ENCODE peak calls at places on chromosome 1, in seven cellular contexts. One of them, this sample, is unnamed. For H3K4me1, the result is how much of the 10 kb centered on the place peaks cover.

GRCh38 chr1:212234431-212235298 is 50.5 kb upstream of the PPP2R5A start:
- DNase-seq in GM12878: no peak
- DNase-seq in breast epithelium: peak
- DNase-seq in left ventricle myocardium inferior: peak
- DNase-seq in MM.1S: peak
- DNase-seq in neural progenitor cell: no peak
- DNase-seq in mucosa of descending colon: no peak
- DNase-seq in this sample: no peak

GRCh38 chr1:30130106-30130505 is 593.3 kb downstream of the MATN1 start:
- DNase-seq in breast epithelium: no peak
- DNase-seq in GM12878: no peak
- DNase-seq in MM.1S: no peak
- DNase-seq in mucosa of descending colon: no peak
- DNase-seq in left ventricle myocardium inferior: no peak
- DNase-seq in neural progenitor cell: no peak
- DNase-seq in this sample: no peak

GRCh38 chr1:214552174-214552608 is 789 bp upstream of the PTPN14 start:
- DNase-seq in GM12878: no peak
- DNase-seq in breast epithelium: peak
- DNase-seq in neural progenitor cell: peak
- DNase-seq in left ventricle myocardium inferior: peak
- DNase-seq in mucosa of descending colon: peak
- DNase-seq in MM.1S: no peak
- DNase-seq in this sample: peak

GRCh38 chr1:36743286-36744005 is 260.7 kb upstream of the CSF3R start:
- DNase-seq in GM12878: no peak
- DNase-seq in breast epithelium: no peak
- DNase-seq in left ventricle myocardium inferior: no peak
- DNase-seq in neural progenitor cell: no peak
- DNase-seq in MM.1S: no peak
- DNase-seq in mucosa of descending colon: no peak
- DNase-seq in this sample: no peak

GRCh38 chr1:88104234-88104633 is 579.8 kb upstream of the PKN2 start:
- DNase-seq in GM12878: no peak
- DNase-seq in left ventricle myocardium inferior: no peak
- DNase-seq in neural progenitor cell: no peak
- DNase-seq in MM.1S: no peak
- DNase-seq in mucosa of descending colon: no peak
- DNase-seq in breast epithelium: no peak
- DNase-seq in this sample: no peak

GRCh38 chr1:226436855-226437491 is 29.1 kb upstream of the PARP1 start:
- DNase-seq in breast epithelium: peak
- DNase-seq in left ventricle myocardium inferior: no peak
- DNase-seq in neural progenitor cell: no peak
- DNase-seq in GM12878: no peak
- DNase-seq in MM.1S: no peak
- DNase-seq in mucosa of descending colon: no peak
- DNase-seq in this sample: no peak

GRCh38 chr1:211329764-211330201 is 3.1 kb downstream of the TRAF5 start:
- DNase-seq in left ventricle myocardium inferior: no peak
- DNase-seq in MM.1S: peak
- DNase-seq in neural progenitor cell: no peak
- DNase-seq in GM12878: no peak
- DNase-seq in breast epithelium: no peak
- DNase-seq in mucosa of descending colon: no peak
- DNase-seq in this sample: no peak

GRCh38 chr1:111032295-111032897 is 68.7 kb upstream of the LRIF1 start:
- DNase-seq in breast epithelium: no peak
- DNase-seq in mucosa of descending colon: no peak
- DNase-seq in MM.1S: peak
- DNase-seq in GM12878: no peak
- DNase-seq in neural progenitor cell: peak
- DNase-seq in left ventricle myocardium inferior: no peak
- DNase-seq in this sample: no peak

GRCh38 chr1:112317140-112317539 is 78.9 kb upstream of the CTTNBP2NL start:
- DNase-seq in mucosa of descending colon: no peak
- DNase-seq in breast epithelium: no peak
- DNase-seq in GM12878: no peak
- DNase-seq in neural progenitor cell: no peak
- DNase-seq in left ventricle myocardium inferior: no peak
- DNase-seq in MM.1S: no peak
- DNase-seq in this sample: no peak

GRCh38 chr1:17425806-17426205 is 13.7 kb downstream of the RCC2 start:
- DNase-seq in MM.1S: no peak
- DNase-seq in neural progenitor cell: no peak
- DNase-seq in GM12878: no peak
- DNase-seq in left ventricle myocardium inferior: no peak
- DNase-seq in mucosa of descending colon: no peak
- DNase-seq in breast epithelium: no peak
- DNase-seq in this sample: no peak

GRCh38 chr1:4106731-4107130 is 206.7 kb upstream of the C1orf174 start:
- DNase-seq in breast epithelium: no peak
- DNase-seq in neural progenitor cell: no peak
- DNase-seq in left ventricle myocardium inferior: no peak
- DNase-seq in mucosa of descending colon: no peak
- DNase-seq in GM12878: no peak
- DNase-seq in MM.1S: no peak
- DNase-seq in this sample: no peak

GRCh38 chr1:42931108-42931539 is 27.5 kb downstream of the SLC2A1 start:
- DNase-seq in mucosa of descending colon: peak
- DNase-seq in left ventricle myocardium inferior: no peak
- DNase-seq in neural progenitor cell: peak
- DNase-seq in breast epithelium: no peak
- DNase-seq in MM.1S: peak
- DNase-seq in GM12878: peak
- DNase-seq in this sample: no peak

GRCh38 chr1:166136252-166136651 is 30.5 kb downstream of the FAM78B start:
- DNase-seq in mucosa of descending colon: no peak
- DNase-seq in breast epithelium: no peak
- DNase-seq in neural progenitor cell: no peak
- DNase-seq in GM12878: no peak
- DNase-seq in left ventricle myocardium inferior: no peak
- DNase-seq in MM.1S: no peak
- DNase-seq in this sample: no peak

GRCh38 chr1:201399018-201399351 is at the start of gene LAD1:
- DNase-seq in neural progenitor cell: no peak
- DNase-seq in MM.1S: no peak
- DNase-seq in mucosa of descending colon: no peak
- DNase-seq in GM12878: no peak
- DNase-seq in breast epithelium: no peak
- DNase-seq in left ventricle myocardium inferior: no peak
- DNase-seq in this sample: no peak

GRCh38 chr1:84271452-84272273 is 29.8 kb upstream of the SAMD13 start:
- DNase-seq in mucosa of descending colon: no peak
- DNase-seq in left ventricle myocardium inferior: no peak
- DNase-seq in breast epithelium: no peak
- DNase-seq in MM.1S: no peak
- DNase-seq in GM12878: peak
- DNase-seq in neural progenitor cell: peak
- DNase-seq in this sample: no peak

GRCh38 chr1:219661464-219662092 is 48.7 kb upstream of the ZC3H11B start:
- DNase-seq in left ventricle myocardium inferior: no peak
- DNase-seq in MM.1S: no peak
- DNase-seq in breast epithelium: no peak
- DNase-seq in GM12878: no peak
- DNase-seq in neural progenitor cell: no peak
- DNase-seq in mucosa of descending colon: no peak
- DNase-seq in this sample: no peak

GRCh38 chr1:117582341-117582902 is 23.4 kb upstream of the TENT5C start:
- DNase-seq in GM12878: no peak
- DNase-seq in mucosa of descending colon: no peak
- DNase-seq in neural progenitor cell: no peak
- DNase-seq in MM.1S: no peak
- DNase-seq in left ventricle myocardium inferior: no peak
- DNase-seq in breast epithelium: no peak
- DNase-seq in this sample: no peak

GRCh38 chr1:158107926-158108325 is 72.8 kb upstream of the CD1D start:
- DNase-seq in mucosa of descending colon: no peak
- DNase-seq in breast epithelium: no peak
- DNase-seq in left ventricle myocardium inferior: no peak
- DNase-seq in neural progenitor cell: no peak
- DNase-seq in GM12878: no peak
- DNase-seq in MM.1S: no peak
- DNase-seq in this sample: no peak

GRCh38 chr1:183300395-183300794 is 114.3 kb downstream of the LAMC2 start:
- DNase-seq in MM.1S: no peak
- DNase-seq in GM12878: no peak
- DNase-seq in mucosa of descending colon: no peak
- DNase-seq in left ventricle myocardium inferior: no peak
- DNase-seq in breast epithelium: no peak
- DNase-seq in neural progenitor cell: no peak
- DNase-seq in this sample: no peak

GRCh38 chr1:164623805-164624204 is 64.8 kb downstream of the PBX1 start:
- DNase-seq in mucosa of descending colon: no peak
- DNase-seq in MM.1S: no peak
- DNase-seq in left ventricle myocardium inferior: no peak
- DNase-seq in breast epithelium: no peak
- DNase-seq in neural progenitor cell: no peak
- DNase-seq in GM12878: no peak
- DNase-seq in this sample: no peak

GRCh38 chr1:197799271-197799670 is 24.0 kb upstream of the DENND1B start:
- DNase-seq in mucosa of descending colon: no peak
- DNase-seq in breast epithelium: no peak
- DNase-seq in GM12878: no peak
- DNase-seq in MM.1S: no peak
- DNase-seq in left ventricle myocardium inferior: no peak
- DNase-seq in neural progenitor cell: no peak
- DNase-seq in this sample: no peak

GRCh38 chr1:3858231-3858981 is 1.1 kb downstream of the DFFB start:
- DNase-seq in GM12878: no peak
- DNase-seq in neural progenitor cell: peak
- DNase-seq in left ventricle myocardium inferior: no peak
- DNase-seq in MM.1S: no peak
- DNase-seq in breast epithelium: no peak
- DNase-seq in mucosa of descending colon: no peak
- DNase-seq in this sample: no peak

GRCh38 chr1:229310833-229311232 is 32.0 kb downstream of the CCSAP start:
- DNase-seq in left ventricle myocardium inferior: no peak
- DNase-seq in mucosa of descending colon: no peak
- DNase-seq in neural progenitor cell: no peak
- DNase-seq in GM12878: no peak
- DNase-seq in MM.1S: no peak
- DNase-seq in breast epithelium: no peak
- DNase-seq in this sample: no peak

GRCh38 chr1:218930879-218931278 is 242.8 kb upstream of the LYPLAL1 start:
- DNase-seq in GM12878: no peak
- DNase-seq in left ventricle myocardium inferior: no peak
- DNase-seq in mucosa of descending colon: no peak
- DNase-seq in neural progenitor cell: no peak
- DNase-seq in breast epithelium: no peak
- DNase-seq in MM.1S: no peak
- DNase-seq in this sample: no peak

GRCh38 chr1:241603626-241604337 is 36.4 kb downstream of the CHML start:
- DNase-seq in MM.1S: no peak
- DNase-seq in breast epithelium: no peak
- DNase-seq in GM12878: no peak
- DNase-seq in neural progenitor cell: no peak
- DNase-seq in left ventricle myocardium inferior: no peak
- DNase-seq in mucosa of descending colon: no peak
- DNase-seq in this sample: no peak
- H3K4me1 ChIP-seq in MM.1S: under half
- H3K4me1 ChIP-seq in breast epithelium: under half
- H3K4me1 ChIP-seq in GM12878: under half
- H3K4me1 ChIP-seq in neural progenitor cell: under half
- H3K4me1 ChIP-seq in left ventricle myocardium inferior: under half
- H3K4me1 ChIP-seq in mucosa of descending colon: under half
- H3K4me1 ChIP-seq in this sample: under half

DNA sequence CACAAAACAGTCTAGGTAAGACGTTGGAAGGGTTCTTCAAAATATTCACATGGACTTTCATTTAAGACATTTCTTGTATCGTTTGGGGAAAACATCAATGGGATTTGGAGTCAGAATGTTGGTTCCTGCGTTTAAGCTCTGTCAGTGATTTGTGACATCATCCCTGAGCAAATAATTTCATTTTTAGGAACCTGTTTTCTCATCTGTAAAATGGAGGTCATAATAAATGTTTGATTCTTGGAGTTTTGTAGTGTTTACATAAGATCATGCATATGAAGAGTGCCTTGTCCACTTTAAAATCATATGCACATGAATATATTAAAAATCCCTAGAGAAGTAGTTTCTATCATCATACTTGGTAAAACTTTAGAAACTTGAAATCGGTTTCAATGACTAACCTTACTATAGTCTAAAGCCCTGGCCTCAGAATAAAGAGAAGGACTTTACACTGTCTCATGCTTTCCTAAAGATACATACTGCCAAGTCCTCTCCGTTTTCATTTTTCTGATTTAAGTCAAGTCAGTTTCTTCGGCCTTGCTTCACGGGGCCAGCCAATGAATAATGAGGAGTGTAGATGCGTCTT is 178.4 kb downstream of the ADSS2 start:
- DNase-seq in mucosa of descending colon: no peak
- DNase-seq in breast epithelium: no peak
- DNase-seq in GM12878: no peak
- DNase-seq in MM.1S: no peak
- DNase-seq in neural progenitor cell: no peak
- DNase-seq in left ventricle myocardium inferior: no peak
- DNase-seq in this sample: no peak
- H3K4me3 ChIP-seq in mucosa of descending colon: no peak
- H3K4me3 ChIP-seq in breast epithelium: peak
- H3K4me3 ChIP-seq in GM12878: no peak
- H3K4me3 ChIP-seq in MM.1S: no peak
- H3K4me3 ChIP-seq in neural progenitor cell: no peak
- H3K4me3 ChIP-seq in left ventricle myocardium inferior: peak
- H3K4me3 ChIP-seq in this sample: no peak

GRCh38 chr1:161707503-161707902 is 474 bp downstream of the FCRLA start:
- DNase-seq in MM.1S: no peak
- DNase-seq in left ventricle myocardium inferior: no peak
- DNase-seq in neural progenitor cell: no peak
- DNase-seq in GM12878: no peak
- DNase-seq in mucosa of descending colon: no peak
- DNase-seq in breast epithelium: no peak
- DNase-seq in this sample: no peak
- H3K4me1 ChIP-seq in MM.1S: under half
- H3K4me1 ChIP-seq in left ventricle myocardium inferior: under half
- H3K4me1 ChIP-seq in neural progenitor cell: under half
- H3K4me1 ChIP-seq in GM12878: under half
- H3K4me1 ChIP-seq in mucosa of descending colon: under half
- H3K4me1 ChIP-seq in breast epithelium: under half
- H3K4me1 ChIP-seq in this sample: under half

GRCh38 chr1:204285438-204286322 is 71.9 kb upstream of the GOLT1A start:
- DNase-seq in left ventricle myocardium inferior: no peak
- DNase-seq in GM12878: no peak
- DNase-seq in breast epithelium: no peak
- DNase-seq in MM.1S: no peak
- DNase-seq in neural progenitor cell: no peak
- DNase-seq in mucosa of descending colon: no peak
- DNase-seq in this sample: no peak

GRCh38 chr1:204284929-204285328 is 71.1 kb upstream of the GOLT1A start:
- DNase-seq in mucosa of descending colon: no peak
- DNase-seq in left ventricle myocardium inferior: no peak
- DNase-seq in MM.1S: no peak
- DNase-seq in GM12878: no peak
- DNase-seq in neural progenitor cell: no peak
- DNase-seq in breast epithelium: no peak
- DNase-seq in this sample: no peak

GRCh38 chr1:204287466-204287881 is 72.3 kb downstream of the PLEKHA6 start:
- DNase-seq in neural progenitor cell: peak
- DNase-seq in left ventricle myocardium inferior: no peak
- DNase-seq in breast epithelium: peak
- DNase-seq in MM.1S: peak
- DNase-seq in mucosa of descending colon: no peak
- DNase-seq in GM12878: no peak
- DNase-seq in this sample: no peak

GRCh38 chr1:204286841-204287387 is 72.8 kb downstream of the PLEKHA6 start:
- DNase-seq in neural progenitor cell: no peak
- DNase-seq in breast epithelium: peak
- DNase-seq in MM.1S: peak
- DNase-seq in GM12878: no peak
- DNase-seq in left ventricle myocardium inferior: no peak
- DNase-seq in mucosa of descending colon: no peak
- DNase-seq in this sample: no peak

GRCh38 chr1:204286323-204286714 is 72.5 kb upstream of the GOLT1A start:
- DNase-seq in breast epithelium: no peak
- DNase-seq in neural progenitor cell: no peak
- DNase-seq in MM.1S: peak
- DNase-seq in left ventricle myocardium inferior: no peak
- DNase-seq in mucosa of descending colon: no peak
- DNase-seq in GM12878: no peak
- DNase-seq in this sample: no peak
- H3K4me3 ChIP-seq in breast epithelium: peak
- H3K4me3 ChIP-seq in neural progenitor cell: no peak
- H3K4me3 ChIP-seq in MM.1S: peak
- H3K4me3 ChIP-seq in left ventricle myocardium inferior: peak
- H3K4me3 ChIP-seq in mucosa of descending colon: no peak
- H3K4me3 ChIP-seq in GM12878: no peak
- H3K4me3 ChIP-seq in this sample: no peak